ENCODE peak calls at places on chromosomes 2 and 18, in seven cellular contexts. U is left ventricle myocardium inferior; N is CD4-positive, alpha-beta T cell; J is heart left ventricle; G is mammary epithelial cell; P is suprapubic skin; X is neural progenitor cell. K is an unnamed sample.
A peak's percentile ranks its signal among the peaks of the same experiment; 100 is the strongest.

GRCh38 chr2:136065384-136065783 is 52.6 kb downstream of the CXCR4 start:
- DNase-seq in U (no peak), N (no peak), J (no peak), G (no peak), P (no peak), X (no peak), K (no peak)

GRCh38 chr2:119156105-119156890 is 2.3 kb downstream of the C1QL2 start:
- DNase-seq in U (no peak), N (no peak), J (no peak), G (peak; percentile 10), P (no peak), X (peak; percentile 75), K (no peak)

GRCh38 chr2:144183744-144184143 is 336.2 kb downstream of the ZEB2 start:
- DNase-seq in U (no peak), N (peak; percentile 51), J (no peak), G (no peak), P (no peak), X (no peak), K (no peak)

GRCh38 chr18:76955529-76956170 is 133.3 kb downstream of the ZNF236 start:
- DNase-seq in U (no peak), N (no peak), J (no peak), G (no peak), P (no peak), X (no peak), K (peak; percentile 42)

GRCh38 chr2:157751462-157752058 is 122.9 kb upstream of the ACVR1C start:
- DNase-seq in U (no peak), N (no peak), J (peak; percentile 44), G (peak; percentile 95), P (no peak), X (peak; percentile 15), K (no peak)

GRCh38 chr2:188984126-188984525 is 10.0 kb downstream of the COL3A1 start:
- DNase-seq in U (no peak), N (no peak), J (no peak), G (peak; percentile 4), P (no peak), X (no peak), K (no peak)

GRCh38 chr2:180033993-180034894 is 27.1 kb upstream of the CWC22 start:
- DNase-seq in U (no peak), N (no peak), J (peak; percentile 32), G (no peak), P (no peak), X (peak; percentile 45), K (no peak)

GRCh38 chr2:108586631-108587030 is 52.4 kb downstream of the LIMS1 start:
- DNase-seq in U (no peak), N (no peak), J (peak; percentile 55), G (no peak), P (no peak), X (no peak), K (no peak)

DNA sequence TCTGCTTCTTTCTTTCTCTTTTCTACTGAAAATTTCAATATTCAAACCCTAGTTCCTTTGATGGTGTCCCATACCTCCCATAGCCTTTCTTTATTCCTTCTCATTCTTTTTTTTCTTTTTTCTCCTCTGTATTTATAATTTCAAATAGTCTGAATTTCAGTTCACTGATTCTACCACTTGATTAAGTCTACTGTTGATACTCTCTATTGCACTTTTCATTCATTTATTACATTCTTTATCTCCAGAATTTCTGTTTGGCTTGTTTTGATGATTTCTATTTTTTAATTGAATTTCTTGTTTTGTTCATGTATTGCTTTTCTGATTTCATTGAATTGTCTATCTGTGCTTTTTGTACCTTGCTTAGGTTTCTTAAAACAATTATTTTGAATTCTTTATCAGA is 111.9 kb upstream of the VRK2 start:
- DNase-seq in U (no peak), N (no peak), J (no peak), G (no peak), P (no peak), X (no peak), K (no peak)
- H3K9me3 ChIP-seq in U (peaks cover 72% of the 10 kb centered on the region), N (peaks cover 31% of the 10 kb centered on the region), J (peaks cover 15% of the 10 kb centered on the region), G (no peaks in the 10 kb centered on the region), P (peaks cover 21% of the 10 kb centered on the region), X (no peaks in the 10 kb centered on the region), K (no peaks in the 10 kb centered on the region)

GRCh38 chr2:126663184-126663963 is 7.4 kb downstream of the GYPC start:
- DNase-seq in U (no peak), N (no peak), J (no peak), G (no peak), P (no peak), X (no peak), K (no peak)

GRCh38 chr2:126665483-126665882 is 9.5 kb downstream of the GYPC start:
- DNase-seq in U (no peak), N (no peak), J (no peak), G (no peak), P (no peak), X (no peak), K (no peak)

GRCh38 chr2:126662623-126663022 is 6.7 kb downstream of the GYPC start:
- DNase-seq in U (no peak), N (peak; percentile 24), J (no peak), G (no peak), P (no peak), X (no peak), K (no peak)

GRCh38 chr2:126664639-126665038 is 8.7 kb downstream of the GYPC start:
- DNase-seq in U (no peak), N (no peak), J (no peak), G (no peak), P (no peak), X (no peak), K (no peak)

DNA sequence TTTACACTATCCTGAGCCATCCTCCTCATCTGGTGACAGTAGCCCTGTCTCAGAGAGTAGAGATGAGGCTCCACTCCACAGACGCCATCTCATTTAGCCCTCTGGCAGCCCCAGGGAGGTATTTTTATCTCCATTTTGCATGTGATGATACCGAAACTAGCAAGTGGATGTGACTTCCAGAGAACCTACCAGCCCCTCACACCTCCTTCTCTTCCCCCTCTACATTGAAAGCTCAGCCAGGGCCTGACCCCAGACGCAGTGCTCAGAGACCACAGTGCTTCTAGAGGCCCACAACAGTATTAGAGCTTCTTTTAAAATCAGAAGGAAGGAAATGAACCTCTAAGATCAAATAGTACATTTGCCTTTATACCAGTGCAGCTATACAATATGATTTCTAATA is 8.3 kb downstream of the GYPC start:
- DNase-seq in U (no peak), N (peak; percentile 8), J (no peak), G (no peak), P (no peak), X (no peak), K (no peak)
- TF ChIP-seq CTCF in U (no peak), N (no peak), J (no peak), G (no peak), P (no peak), X (no peak), K (no peak)

DNA sequence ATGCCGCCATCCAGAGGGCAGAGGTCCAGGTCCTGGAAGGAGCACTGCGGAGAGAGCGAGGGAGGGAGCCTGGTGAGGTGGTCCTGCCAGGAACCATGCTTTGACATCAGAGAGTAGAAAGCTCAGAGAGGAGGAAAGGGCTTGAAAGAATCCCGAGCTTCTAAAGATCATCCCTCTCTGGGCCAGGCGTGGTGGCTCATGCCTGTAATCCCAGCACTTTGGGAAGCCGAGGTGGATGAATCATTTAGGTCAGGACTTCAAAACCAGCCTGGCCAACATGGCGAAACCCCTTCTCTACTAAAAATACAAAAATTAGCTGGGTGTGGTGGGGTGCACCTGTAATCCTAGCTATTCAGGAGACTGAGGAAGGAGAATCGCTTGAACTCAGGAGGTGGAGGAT is 3.0 kb downstream of the IL1B start:
- DNase-seq in U (no peak), N (no peak), J (no peak), G (no peak), P (no peak), X (no peak), K (no peak)
- H3K9me3 ChIP-seq in U (no peaks in the 10 kb centered on the region), N (no peaks in the 10 kb centered on the region), J (no peaks in the 10 kb centered on the region), G (no peaks in the 10 kb centered on the region), P (no peaks in the 10 kb centered on the region), X (no peaks in the 10 kb centered on the region), K (no peaks in the 10 kb centered on the region)

DNA sequence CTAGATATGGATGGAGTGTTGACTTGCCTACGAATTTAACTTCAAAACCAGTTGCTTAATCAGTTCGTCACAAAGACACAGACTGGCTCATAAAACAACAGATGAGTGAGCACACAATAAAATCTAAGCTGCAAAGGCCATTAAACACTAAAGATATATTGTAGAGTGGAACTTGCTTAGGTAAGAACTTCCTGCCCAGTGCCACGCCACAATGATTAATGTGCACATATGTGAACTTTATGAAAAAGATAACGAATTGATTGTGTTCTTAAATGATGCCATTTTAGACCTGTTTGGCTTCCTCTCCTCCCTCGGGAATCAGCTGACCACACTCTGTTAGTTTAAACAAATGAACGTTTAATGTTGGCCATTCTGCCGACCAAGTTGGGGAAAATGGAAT is 2031.3 kb upstream of the CELF4 start:
- DNase-seq in U (no peak), N (no peak), J (no peak), G (no peak), P (no peak), X (no peak), K (no peak)
- TF ChIP-seq CTCF in U (no peak), N (no peak), J (no peak), G (no peak), P (no peak), X (no peak), K (no peak)

DNA sequence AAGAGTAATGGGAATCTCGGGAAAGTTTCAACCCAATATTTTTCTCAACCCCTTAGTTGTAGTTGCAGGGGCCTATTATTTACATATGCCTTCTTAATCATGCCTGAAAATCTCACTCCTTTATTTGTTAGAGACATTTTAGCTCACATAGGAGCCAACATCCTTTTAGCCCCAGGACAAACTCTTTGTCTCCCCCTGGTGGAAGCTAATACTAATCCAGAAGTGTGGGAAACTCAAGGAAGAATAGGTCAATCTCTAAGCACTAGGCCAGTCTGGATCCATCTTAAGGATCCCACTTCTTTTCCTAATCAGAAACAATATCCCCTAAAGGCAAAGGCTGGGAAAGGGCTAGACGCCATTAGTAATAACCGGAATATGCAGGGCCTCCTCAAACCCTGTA is 550.9 kb upstream of the PKDCC start:
- DNase-seq in U (no peak), N (no peak), J (no peak), G (no peak), P (no peak), X (no peak), K (no peak)
- H3K9me3 ChIP-seq in U (peaks cover 83% of the 10 kb centered on the region), N (peaks cover 40% of the 10 kb centered on the region), J (peaks cover 27% of the 10 kb centered on the region), G (peaks cover 19% of the 10 kb centered on the region), P (peaks cover 39% of the 10 kb centered on the region), X (peaks cover 17% of the 10 kb centered on the region), K (no peaks in the 10 kb centered on the region)

GRCh38 chr18:23824235-23824634 is 135.0 kb downstream of the LAMA3 start:
- DNase-seq in U (no peak), N (no peak), J (no peak), G (no peak), P (no peak), X (no peak), K (no peak)
- TF ChIP-seq CTCF in U (peak; percentile 25), N (no peak), J (no peak), G (peak; percentile 45), P (no peak), X (no peak), K (no peak)

GRCh38 chr2:146701183-146701582 is 1143.6 kb upstream of the ACVR2A start:
- DNase-seq in U (no peak), N (no peak), J (no peak), G (peak; percentile 24), P (no peak), X (peak; percentile 35), K (no peak)
- H3K9me3 ChIP-seq in U (peaks cover 52% of the 10 kb centered on the region), N (no peaks in the 10 kb centered on the region), J (peaks cover 7% of the 10 kb centered on the region), G (peaks cover 7% of the 10 kb centered on the region), P (peaks cover 4% of the 10 kb centered on the region), X (peaks cover 5% of the 10 kb centered on the region), K (no peaks in the 10 kb centered on the region)

DNA sequence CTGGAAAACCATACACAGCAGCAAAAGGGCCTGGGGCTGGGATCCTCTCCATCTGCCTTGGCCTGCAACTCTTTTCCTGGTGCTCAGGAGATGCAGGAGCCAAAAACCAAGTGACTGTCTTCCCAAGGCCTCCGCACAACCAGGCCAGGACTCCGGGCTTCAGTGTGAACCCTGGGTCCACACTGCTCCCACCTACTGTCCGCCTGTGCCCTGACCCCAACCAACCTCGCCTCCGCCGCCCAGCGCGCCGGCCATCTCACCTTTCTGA is 1.1 kb downstream of the FEV start:
- DNase-seq in U (no peak), N (no peak), J (no peak), G (no peak), P (no peak), X (no peak), K (no peak)
- TF ChIP-seq CTCF in U (no peak), N (no peak), J (no peak), G (no peak), P (no peak), X (no peak), K (no peak)